ENCODE peak calls at places on chromosomes 13 and 19, in nine cellular contexts. A, M, E, N, Q, G, R, U and K are unnamed samples.

GRCh38 chr19:38653028-38653571 is 5.7 kb downstream of the ACTN4 start:
- DNase-seq in A (peak; percentile 72), M (no peak), E (no peak), N (no peak), Q (no peak), G (no peak), R (no peak), U (no peak), K (peak; percentile 63)

GRCh38 chr19:2058570-2059421 is 7.8 kb upstream of the MKNK2 start:
- DNase-seq in A (no peak), M (no peak), E (no peak), N (no peak), Q (no peak), G (no peak), R (no peak), U (no peak), K (no peak)

GRCh38 chr13:110868631-110869165 is 46.2 kb downstream of the ANKRD10 start:
- DNase-seq in A (no peak), M (no peak), E (no peak), N (no peak), Q (no peak), G (no peak), R (no peak), U (no peak), K (no peak)

GRCh38 chr19:12035220-12036172 is at the start of gene ZNF433:
- DNase-seq in A (peak; percentile 86), M (peak; percentile 99), E (peak; percentile 96), N (peak; percentile 26), Q (peak; percentile 59), G (peak; percentile 72), R (peak; percentile 100), U (peak; percentile 98), K (peak; percentile 83)

GRCh38 chr19:5877427-5877826 is 7.1 kb upstream of the FUT5 start:
- DNase-seq in A (no peak), M (no peak), E (no peak), N (no peak), Q (no peak), G (no peak), R (no peak), U (no peak), K (no peak)

GRCh38 chr19:14507704-14508246 is 10.4 kb downstream of the DNAJB1 start:
- DNase-seq in A (peak; percentile 55), M (peak; percentile 30), E (no peak), N (no peak), Q (no peak), G (no peak), R (no peak), U (no peak), K (peak; percentile 26)

GRCh38 chr19:45772912-45773311 is 3.9 kb upstream of the SIX5 start:
- DNase-seq in A (no peak), M (no peak), E (no peak), N (no peak), Q (no peak), G (no peak), R (no peak), U (no peak), K (no peak)

GRCh38 chr19:50050406-50051223 is 24.8 kb downstream of the ZNF473 start:
- DNase-seq in A (peak; percentile 81), M (peak; percentile 94), E (peak; percentile 85), N (no peak), Q (peak; percentile 58), G (peak; percentile 77), R (peak; percentile 89), U (peak; percentile 79), K (peak; percentile 77)

GRCh38 chr19:48656840-48657474 is 11.0 kb upstream of the CA11 start:
- DNase-seq in A (peak; percentile 79), M (peak; percentile 86), E (no peak), N (no peak), Q (no peak), G (no peak), R (no peak), U (peak; percentile 68), K (peak; percentile 84)

GRCh38 chr13:75485286-75486062 is 3.5 kb upstream of the TBC1D4 start:
- DNase-seq in A (peak; percentile 39), M (peak; percentile 20), E (no peak), N (no peak), Q (no peak), G (no peak), R (peak; percentile 51), U (no peak), K (no peak)

GRCh38 chr19:48925240-48925843 is 8.2 kb upstream of the DHDH start:
- DNase-seq in A (peak; percentile 67), M (no peak), E (no peak), N (no peak), Q (no peak), G (no peak), R (no peak), U (peak; percentile 68), K (peak; percentile 32)

GRCh38 chr19:16206046-16206605 is 8.4 kb downstream of the AP1M1 start:
- DNase-seq in A (no peak), M (no peak), E (no peak), N (no peak), Q (no peak), G (no peak), R (no peak), U (no peak), K (no peak)

GRCh38 chr13:99658266-99658991 is 157.2 kb downstream of the TM9SF2 start:
- DNase-seq in A (peak; percentile 69), M (peak; percentile 57), E (peak; percentile 59), N (no peak), Q (peak; percentile 18), G (peak; percentile 70), R (peak; percentile 80), U (no peak), K (peak; percentile 62)

GRCh38 chr19:10517361-10517759 is at the start of gene S1PR5:
- DNase-seq in A (no peak), M (peak; percentile 69), E (no peak), N (no peak), Q (no peak), G (peak; percentile 44), R (peak; percentile 68), U (no peak), K (no peak)

GRCh38 chr13:44206429-44206828 is 167.2 kb upstream of the SERP2 start:
- DNase-seq in A (no peak), M (no peak), E (no peak), N (no peak), Q (no peak), G (no peak), R (no peak), U (no peak), K (no peak)

GRCh38 chr13:63731896-63732295 is 2316.2 kb upstream of the PCDH20 start:
- DNase-seq in A (no peak), M (no peak), E (no peak), N (no peak), Q (no peak), G (no peak), R (no peak), U (no peak), K (no peak)

GRCh38 chr13:32426981-32427851 is 714 bp downstream of the N4BP2L1 start:
- DNase-seq in A (peak; percentile 16), M (peak; percentile 66), E (peak; percentile 34), N (no peak), Q (peak; percentile 17), G (peak; percentile 36), R (peak; percentile 91), U (no peak), K (no peak)

GRCh38 chr13:110571897-110572777 is 10.6 kb upstream of the RAB20 start:
- DNase-seq in A (no peak), M (no peak), E (no peak), N (no peak), Q (no peak), G (no peak), R (no peak), U (no peak), K (no peak)

GRCh38 chr19:19040417-19040816 is 7.0 kb downstream of the ARMC6 start:
- DNase-seq in A (peak; percentile 97), M (peak; percentile 71), E (peak; percentile 36), N (no peak), Q (no peak), G (no peak), R (no peak), U (no peak), K (peak; percentile 96)

GRCh38 chr13:42892760-42893159 is 99.3 kb downstream of the EPSTI1 start:
- DNase-seq in A (peak; percentile 52), M (peak; percentile 50), E (no peak), N (no peak), Q (no peak), G (no peak), R (no peak), U (peak; percentile 57), K (peak; percentile 64)

GRCh38 chr19:15892012-15892411 is 5.9 kb downstream of the CYP4F2 start:
- DNase-seq in A (no peak), M (no peak), E (no peak), N (no peak), Q (no peak), G (no peak), R (no peak), U (no peak), K (no peak)

GRCh38 chr19:17931532-17932191 is 1.2 kb upstream of the CCDC124 start:
- DNase-seq in A (no peak), M (no peak), E (no peak), N (no peak), Q (no peak), G (no peak), R (peak; percentile 94), U (no peak), K (no peak)

GRCh38 chr19:18208098-18208951 is 4.5 kb upstream of the RAB3A start:
- DNase-seq in A (peak; percentile 88), M (peak; percentile 79), E (peak; percentile 44), N (no peak), Q (peak; percentile 41), G (no peak), R (peak; percentile 80), U (no peak), K (peak; percentile 60)

GRCh38 chr19:12994701-12995595 is at the start of gene NFIX:
- DNase-seq in A (peak; percentile 78), M (peak; percentile 84), E (peak; percentile 81), N (no peak), Q (no peak), G (no peak), R (peak; percentile 60), U (no peak), K (peak; percentile 75)

GRCh38 chr13:81990652-81991051 is 1649.7 kb upstream of the SPRY2 start:
- DNase-seq in A (no peak), M (no peak), E (no peak), N (no peak), Q (no peak), G (no peak), R (peak; percentile 63), U (no peak), K (no peak)

GRCh38 chr13:44305845-44306244 is 67.8 kb upstream of the SERP2 start:
- DNase-seq in A (peak; percentile 21), M (no peak), E (no peak), N (no peak), Q (no peak), G (peak; percentile 41), R (peak; percentile 19), U (no peak), K (no peak)

GRCh38 chr13:81223784-81224501 is 883.0 kb upstream of the SPRY2 start:
- DNase-seq in A (no peak), M (no peak), E (no peak), N (no peak), Q (no peak), G (no peak), R (no peak), U (no peak), K (no peak)

GRCh38 chr13:79442221-79442620 is 36.2 kb upstream of the RBM26 start:
- DNase-seq in A (no peak), M (no peak), E (no peak), N (no peak), Q (no peak), G (no peak), R (no peak), U (no peak), K (no peak)

GRCh38 chr19:9155591-9155990 is 15.4 kb downstream of the ZNF317 start:
- DNase-seq in A (no peak), M (no peak), E (no peak), N (no peak), Q (no peak), G (no peak), R (no peak), U (no peak), K (no peak)

GRCh38 chr19:32498641-32499200 is 82.3 kb upstream of the PDCD5 start:
- DNase-seq in A (no peak), M (no peak), E (no peak), N (no peak), Q (no peak), G (no peak), R (no peak), U (no peak), K (no peak)

GRCh38 chr13:23984541-23984940 is 87.2 kb upstream of the C1QTNF9B start:
- DNase-seq in A (no peak), M (no peak), E (no peak), N (no peak), Q (no peak), G (no peak), R (no peak), U (peak; percentile 30), K (no peak)